ENCODE peak calls at places on chromosomes 16 and 17, in five cellular contexts. X is mammary epithelial cell; V is IMR-90; C is CD4-positive, alpha-beta memory T cell; A is bronchial epithelial cell. D is an unnamed sample. For H3K27me3 and H3K36me3, the result is how much of the 10 kb centered on the place peaks cover.

GRCh38 chr16:67565470-67566100 is 3.3 kb downstream of the CTCF start:
- DNase-seq in X (no peak), V (no peak), C (no peak), A (no peak), D (no peak)

GRCh38 chr17:40903129-40903847 is 18.2 kb upstream of the KRT20 start:
- DNase-seq in X (peak), V (peak), C (no peak), A (peak), D (no peak)

GRCh38 chr16:66693088-66693487 is 3.5 kb downstream of the CMTM4 start:
- DNase-seq in X (no peak), V (no peak), C (no peak), A (no peak), D (no peak)

GRCh38 chr16:78444-79145 is 570 bp downstream of the MPG start:
- DNase-seq in X (no peak), V (peak), C (peak), A (no peak), D (no peak)

GRCh38 chr16:88197481-88198456 is 185.0 kb upstream of the ZNF469 start:
- DNase-seq in X (no peak), V (peak), C (no peak), A (no peak), D (no peak)

GRCh38 chr17:48795444-48796162 is 21.4 kb downstream of the TTLL6 start:
- DNase-seq in X (no peak), V (peak), C (no peak), A (no peak), D (no peak)

GRCh38 chr16:79808731-79809130 is 208.2 kb upstream of the MAF start:
- DNase-seq in X (no peak), V (no peak), C (no peak), A (no peak), D (no peak)

GRCh38 chr17:29149431-29150064 is 30.6 kb downstream of the MYO18A start:
- DNase-seq in X (peak), V (peak), C (no peak), A (peak), D (peak)

GRCh38 chr16:11698271-11698689 is 30.0 kb downstream of the SNN start:
- DNase-seq in X (peak), V (peak), C (no peak), A (peak), D (no peak)

GRCh38 chr16:75620326-75621169 is 2.5 kb downstream of the ADAT1 start:
- DNase-seq in X (no peak), V (no peak), C (peak), A (no peak), D (no peak)

GRCh38 chr16:5461574-5461973 is 364.0 kb upstream of the EEF2KMT start:
- DNase-seq in X (no peak), V (no peak), C (no peak), A (no peak), D (no peak)

GRCh38 chr16:4358831-4359561 is 7.9 kb upstream of the PAM16 start:
- DNase-seq in X (no peak), V (no peak), C (peak), A (no peak), D (peak)

GRCh38 chr16:47043200-47043599 is 69.7 kb upstream of the DNAJA2 start:
- DNase-seq in X (no peak), V (no peak), C (no peak), A (no peak), D (no peak)

GRCh38 chr17:49217651-49218413 is 7.3 kb downstream of the ABI3 start:
- DNase-seq in X (no peak), V (no peak), C (peak), A (no peak), D (peak)

GRCh38 chr16:89582614-89583196 is 7.1 kb downstream of the CPNE7 start:
- DNase-seq in X (no peak), V (no peak), C (no peak), A (no peak), D (no peak)

GRCh38 chr17:42421479-42422332 is 1.4 kb downstream of the CAVIN1 start:
- DNase-seq in X (peak), V (peak), C (no peak), A (peak), D (peak)
- H3K27me3 ChIP-seq in X (under half), V (under half), C (under half), A (under half), D (under half)

DNA sequence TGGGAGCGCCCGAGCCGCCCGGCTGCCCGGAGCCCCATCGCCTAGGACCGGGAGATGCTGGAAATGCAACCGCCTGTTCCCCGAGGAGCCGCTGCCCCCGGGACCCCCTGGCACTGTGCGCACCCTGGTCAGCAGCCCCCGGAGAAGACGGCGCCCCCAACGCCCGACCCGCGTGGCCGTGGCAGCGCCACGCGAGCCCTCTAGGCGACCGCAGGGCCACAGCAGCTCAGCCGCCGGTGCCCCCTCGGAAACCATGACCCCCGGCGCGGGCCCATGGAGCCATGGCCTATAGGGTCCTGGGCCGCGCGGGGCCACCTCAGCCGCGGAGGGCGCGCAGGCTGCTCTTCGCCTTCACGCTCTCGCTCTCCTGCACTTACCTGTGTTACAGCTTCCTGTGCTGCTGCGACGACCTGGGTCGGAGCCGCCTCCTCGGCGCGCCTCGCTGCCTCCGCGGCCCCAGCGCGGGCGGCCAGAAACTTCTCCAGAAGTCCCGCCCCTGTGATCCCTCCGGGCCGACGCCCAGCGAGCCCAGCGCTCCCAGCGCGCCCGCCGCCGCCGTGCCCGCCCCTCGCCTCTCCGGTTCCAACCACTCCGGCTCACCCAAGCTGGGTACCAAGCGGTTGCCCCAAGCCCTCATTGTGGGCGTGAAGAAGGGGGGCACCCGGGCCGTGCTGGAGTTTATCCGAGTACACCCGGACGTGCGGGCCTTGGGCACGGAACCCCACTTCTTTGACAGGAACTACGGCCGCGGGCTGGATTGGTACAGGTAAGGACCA is 556 bp downstream of the HS3ST2 start:
- DNase-seq in X (peak), V (no peak), C (no peak), A (peak), D (peak)
- H3K4me3 ChIP-seq in X (peak), V (no peak), C (no peak), A (peak), D (peak)

DNA sequence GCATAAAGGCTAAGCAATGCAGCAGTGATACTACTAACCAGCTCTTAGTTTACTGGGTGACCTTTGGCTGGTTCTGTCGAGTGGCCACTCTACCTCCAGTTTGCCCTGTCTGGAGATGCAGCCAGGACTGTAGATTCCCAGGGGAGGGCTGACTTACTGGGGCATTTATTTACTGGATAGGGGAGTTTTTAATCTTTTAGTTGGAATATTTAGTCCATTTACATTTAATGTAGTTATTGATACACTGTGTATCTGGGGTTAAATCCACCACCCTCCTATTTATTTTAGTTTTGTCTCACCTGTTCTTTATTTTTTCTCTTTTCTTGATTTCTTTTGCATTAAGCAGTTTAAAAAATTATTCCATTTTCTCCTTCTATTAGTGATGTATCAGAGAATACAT is 112.9 kb downstream of the RPTOR start:
- DNase-seq in X (no peak), V (no peak), C (no peak), A (no peak), D (no peak)
- H3K36me3 ChIP-seq in X (under half), V (under half), C (under half), A (under half), D (under half)

DNA sequence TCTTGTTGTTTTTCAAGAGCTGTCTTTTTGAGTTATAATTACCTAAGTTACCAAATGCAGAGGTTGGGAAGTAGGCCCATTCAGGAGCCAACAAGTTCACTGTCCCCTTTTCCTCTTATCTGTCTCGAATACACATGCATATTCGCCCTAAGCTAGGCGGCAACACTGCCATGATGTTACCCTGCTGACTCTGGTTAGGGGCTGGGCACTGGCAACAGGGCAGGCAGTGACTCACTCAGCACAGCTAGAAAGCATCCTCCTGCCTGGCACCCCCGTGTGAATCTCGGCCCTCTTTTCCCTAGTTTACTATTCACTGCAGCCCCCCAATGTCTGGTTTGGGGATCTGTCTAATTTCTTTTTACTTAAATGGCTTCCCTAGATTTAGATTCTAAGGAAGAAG is 13.8 kb downstream of the DBF4B start:
- DNase-seq in X (no peak), V (no peak), C (no peak), A (no peak), D (no peak)
- H3K27me3 ChIP-seq in X (under half), V (under half), C (under half), A (under half), D (under half)

DNA sequence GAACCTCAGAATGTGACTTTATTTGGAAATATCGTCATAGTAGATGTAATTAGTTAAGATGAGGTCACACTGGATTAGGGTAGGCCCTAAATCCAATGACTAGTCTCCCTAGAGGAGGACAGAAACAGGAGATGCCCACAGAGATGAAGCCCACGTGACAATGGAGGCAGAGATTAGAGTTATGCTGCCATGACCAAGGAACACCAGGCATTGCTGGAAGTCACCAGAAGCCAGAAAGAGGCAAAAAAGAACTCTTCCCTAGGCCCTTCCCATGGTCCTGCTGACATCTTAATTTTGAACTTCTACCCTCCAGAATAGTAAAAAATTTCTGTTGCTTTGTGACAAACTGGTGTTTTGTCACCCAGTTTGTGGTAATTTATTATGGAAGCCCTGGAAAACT is 49.6 kb downstream of the IKZF3 start:
- DNase-seq in X (no peak), V (no peak), C (no peak), A (no peak), D (no peak)
- H3K4me3 ChIP-seq in X (no peak), V (no peak), C (no peak), A (no peak), D (no peak)

D was measured in H7.